ENCODE peak calls at places on chromosomes 2 and 18, in five cellular contexts. L is ovary, K is transverse colon, E is tibial nerve, P is K562. X is an unnamed sample.

GRCh38 chr2:20212459-20212870 is 12.5 kb downstream of the SDC1 start:
- DNase-seq in L (peak), K (no peak), E (no peak), P (no peak), X (no peak)

GRCh38 chr2:178005756-178006155 is 66.8 kb downstream of the PDE11A start:
- DNase-seq in L (no peak), K (no peak), E (no peak), P (no peak), X (no peak)

GRCh38 chr2:91442246-91442905 is 2750.9 kb downstream of the RPIA start:
- DNase-seq in L (no peak), K (no peak), E (no peak), P (peak), X (peak)

GRCh38 chr2:234603619-234604018 is 106.7 kb upstream of the ARL4C start:
- DNase-seq in L (no peak), K (no peak), E (no peak), P (no peak), X (no peak)

GRCh38 chr2:113164234-113164929 is 9.4 kb upstream of the PSD4 start:
- DNase-seq in L (no peak), K (no peak), E (no peak), P (peak), X (no peak)

GRCh38 chr18:59502222-59502898 is 143.3 kb upstream of the LMAN1 start:
- DNase-seq in L (no peak), K (no peak), E (no peak), P (no peak), X (no peak)

GRCh38 chr18:52343138-52343537 is 3.1 kb downstream of the DCC start:
- DNase-seq in L (no peak), K (no peak), E (no peak), P (no peak), X (no peak)

GRCh38 chr2:176997074-176997791 is 215.4 kb upstream of the HNRNPA3 start:
- DNase-seq in L (no peak), K (peak), E (no peak), P (no peak), X (peak)

GRCh38 chr2:222861411-222862067 is 703 bp downstream of the ACSL3 start:
- DNase-seq in L (peak), K (peak), E (no peak), P (peak), X (peak)

GRCh38 chr2:185132501-185133041 is 534.2 kb downstream of the ZNF804A start:
- DNase-seq in L (no peak), K (no peak), E (no peak), P (no peak), X (no peak)

GRCh38 chr2:196278491-196278911 is 107.1 kb upstream of the STK17B start:
- DNase-seq in L (no peak), K (no peak), E (no peak), P (no peak), X (no peak)

GRCh38 chr2:218622606-218623238 is 15.0 kb downstream of the PLCD4 start:
- DNase-seq in L (no peak), K (no peak), E (no peak), P (no peak), X (no peak)

GRCh38 chr2:217714268-217714643 is 288.5 kb downstream of the TNS1 start:
- DNase-seq in L (no peak), K (peak), E (peak), P (no peak), X (no peak)

GRCh38 chr2:105961599-105962146 is 217.0 kb downstream of the NCK2 start:
- DNase-seq in L (no peak), K (no peak), E (no peak), P (no peak), X (no peak)

GRCh38 chr18:3297025-3297984 is 35.4 kb downstream of the MYL12B start:
- DNase-seq in L (peak), K (peak), E (peak), P (peak), X (peak)

GRCh38 chr2:177673602-177674595 is 281.3 kb downstream of the AGPS start:
- DNase-seq in L (no peak), K (no peak), E (no peak), P (no peak), X (no peak)

GRCh38 chr2:8515390-8515761 is 166.5 kb upstream of the ID2 start:
- DNase-seq in L (no peak), K (peak), E (no peak), P (no peak), X (peak)

GRCh38 chr2:56117764-56118163 is 66.0 kb upstream of the CCDC85A start:
- DNase-seq in L (no peak), K (no peak), E (no peak), P (no peak), X (no peak)

GRCh38 chr18:22241806-22242440 is 72.5 kb downstream of the GATA6 start:
- DNase-seq in L (no peak), K (peak), E (no peak), P (no peak), X (peak)

GRCh38 chr2:30026091-30027055 is 105.0 kb upstream of the ALK start:
- DNase-seq in L (peak), K (peak), E (peak), P (peak), X (peak)

GRCh38 chr2:106816974-106817373 is 69.0 kb downstream of the ST6GAL2 start:
- DNase-seq in L (no peak), K (no peak), E (no peak), P (no peak), X (peak)

GRCh38 chr2:200150411-200151086 is 155.9 kb upstream of the SPATS2L start:
- DNase-seq in L (no peak), K (no peak), E (no peak), P (no peak), X (no peak)

GRCh38 chr2:47344890-47345583 is 57.9 kb upstream of the MSH2 start:
- DNase-seq in L (peak), K (peak), E (peak), P (peak), X (peak)

GRCh38 chr2:47334356-47335136 is 68.4 kb upstream of the MSH2 start:
- DNase-seq in L (no peak), K (no peak), E (no peak), P (no peak), X (no peak)

GRCh38 chr2:47336259-47337238 is 66.4 kb upstream of the MSH2 start:
- DNase-seq in L (no peak), K (peak), E (no peak), P (peak), X (no peak)

GRCh38 chr2:47345584-47345913 is 57.4 kb upstream of the MSH2 start:
- DNase-seq in L (no peak), K (no peak), E (no peak), P (no peak), X (no peak)

GRCh38 chr2:47339745-47340541 is 63.0 kb upstream of the MSH2 start:
- DNase-seq in L (no peak), K (peak), E (no peak), P (no peak), X (peak)
- TF ChIP-seq EP300 in L (no peak), K (no peak), E (no peak), P (no peak), X (no peak)

GRCh38 chr18:49613141-49613641 is 51.3 kb downstream of the LIPG start:
- DNase-seq in L (no peak), K (no peak), E (no peak), P (no peak), X (no peak)
- TF ChIP-seq EP300 in L (no peak), K (no peak), E (no peak), P (no peak), X (no peak)

DNA sequence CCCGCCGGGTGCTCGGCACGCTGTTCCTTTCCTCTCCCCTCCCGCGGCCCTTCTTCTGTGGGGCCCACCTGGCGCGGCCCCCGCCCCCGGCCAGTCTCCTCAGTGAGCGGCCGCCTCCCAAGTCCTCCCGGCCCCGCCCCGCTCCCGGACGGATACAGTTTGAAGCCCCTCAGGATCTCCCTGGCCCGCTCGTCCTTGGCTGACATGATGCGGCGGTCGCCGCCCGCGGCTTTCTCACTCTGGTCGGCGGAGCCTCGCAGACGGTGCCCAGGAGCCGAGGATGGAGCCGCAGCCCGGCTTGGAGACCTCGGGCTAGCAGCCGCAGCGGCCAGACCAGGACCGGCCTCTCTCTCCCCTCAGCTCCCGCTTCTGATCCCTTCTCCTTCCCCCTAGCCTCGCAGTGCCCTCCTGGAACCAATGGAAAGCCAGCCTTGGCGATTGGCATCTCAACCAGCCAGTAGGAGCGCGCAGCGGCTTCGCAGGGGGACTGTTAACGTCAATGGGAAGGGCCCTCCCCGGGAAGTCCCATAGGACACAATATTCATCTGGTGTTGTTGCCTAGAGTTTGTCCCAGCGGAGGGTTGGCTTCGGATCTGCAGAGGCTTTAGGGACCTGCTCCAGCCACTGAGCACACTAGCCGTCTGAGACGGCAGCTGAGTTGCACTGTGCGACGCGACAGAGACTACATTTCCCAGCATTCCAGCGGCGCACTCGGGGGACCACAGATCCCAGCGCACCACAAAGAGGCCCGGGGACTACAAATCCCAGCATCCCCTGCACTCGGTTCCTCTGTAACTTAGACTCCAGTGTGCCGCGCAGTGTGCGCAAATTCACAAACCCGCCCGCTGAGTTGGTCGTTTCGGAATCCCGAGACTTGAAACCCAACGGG is at the start of gene PDE6D:
- DNase-seq in L (peak), K (peak), E (peak), P (peak), X (peak)
- TF ChIP-seq EP300 in L (no peak), K (no peak), E (peak), P (peak), X (no peak)

GRCh38 chr2:227655454-227655853 is 11.2 kb upstream of the SCYGR5 start:
- DNase-seq in L (no peak), K (no peak), E (peak), P (peak), X (no peak)
- TF ChIP-seq EP300 in L (no peak), K (no peak), E (no peak), P (no peak), X (no peak)

GRCh38 chr2:207312006-207312356 is 146.2 kb upstream of the KLF7 start:
- DNase-seq in L (no peak), K (no peak), E (no peak), P (no peak), X (no peak)
- TF ChIP-seq EP300 in L (no peak), K (no peak), E (no peak), P (no peak), X (no peak)

DNA sequence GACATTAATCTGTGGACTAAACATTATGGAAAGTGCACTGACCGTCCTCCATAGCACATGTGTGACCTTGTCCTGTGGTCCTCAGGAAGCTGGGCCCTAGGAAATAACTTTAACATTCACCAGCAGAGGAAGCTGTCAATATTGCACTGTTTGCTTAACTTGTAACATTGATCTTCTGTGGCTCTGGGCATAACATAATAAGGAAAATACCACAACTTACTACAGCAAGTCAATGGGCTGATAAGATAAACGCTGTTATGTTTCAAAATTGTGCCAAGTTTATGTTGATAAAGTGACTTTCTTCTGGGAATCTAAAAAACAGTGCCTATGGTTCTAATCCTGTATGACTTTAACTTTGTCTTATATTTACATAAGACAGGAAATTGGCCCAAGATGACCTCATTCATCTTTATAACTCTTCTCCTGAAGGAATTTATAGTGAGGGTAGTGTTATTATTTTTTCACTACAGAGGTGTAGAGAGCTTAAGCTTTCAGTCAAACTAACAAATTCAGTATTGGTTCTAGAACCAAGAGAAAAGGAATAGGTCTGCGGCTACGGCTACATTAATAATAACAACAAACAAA is 113.7 kb upstream of the MAP4K3 start:
- DNase-seq in L (no peak), K (no peak), E (no peak), P (no peak), X (no peak)
- TF ChIP-seq EP300 in L (no peak), K (no peak), E (no peak), P (no peak), X (no peak)

GRCh38 chr2:109013046-109013445 is 24.0 kb upstream of the EDAR start:
- DNase-seq in L (no peak), K (peak), E (no peak), P (no peak), X (no peak)
- TF ChIP-seq EP300 in L (no peak), K (no peak), E (no peak), P (no peak), X (no peak)

GRCh38 chr2:210476194-210477128 is at the start of gene LANCL1:
- DNase-seq in L (peak), K (peak), E (peak), P (peak), X (peak)
- TF ChIP-seq EP300 in L (no peak), K (no peak), E (no peak), P (no peak), X (no peak)

DNA sequence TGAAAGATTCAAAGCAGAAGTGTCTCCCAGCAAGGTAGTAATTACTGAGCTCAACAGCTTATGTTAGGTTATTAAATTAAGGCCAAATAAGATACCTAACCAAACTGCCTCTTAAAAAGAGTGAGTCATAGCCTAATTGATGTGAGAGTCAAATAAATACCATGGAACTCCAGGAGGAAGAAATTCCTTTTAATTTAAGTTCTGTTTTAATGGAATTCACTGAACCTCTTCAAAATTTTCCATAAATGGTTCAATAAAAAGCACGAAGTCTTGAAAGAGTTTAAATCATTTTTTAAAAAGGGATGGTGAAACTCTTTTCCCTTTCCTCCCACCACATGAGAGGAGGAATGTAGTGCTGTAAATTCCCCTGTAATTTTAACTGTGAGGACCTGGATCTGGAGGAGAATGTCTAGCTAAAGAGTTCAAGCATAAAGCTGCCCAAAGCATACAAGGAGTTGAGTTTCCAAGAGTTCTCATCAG is 180.8 kb upstream of the MMADHC start:
- DNase-seq in L (no peak), K (no peak), E (no peak), P (no peak), X (no peak)
- TF ChIP-seq EP300 in L (no peak), K (no peak), E (no peak), P (no peak), X (no peak)